ENCODE peak calls at places on chromosomes 5 and 9, in eight cellular contexts. L, G, O, Y, J, T, E and W are unnamed samples.

GRCh38 chr9:34891386-34891785 is 66.7 kb upstream of the PHF24 start:
- DNase-seq in L (no peak), G (peak; percentile 5), O (no peak), Y (no peak), J (no peak), T (no peak), E (no peak), W (peak; percentile 23)

GRCh38 chr5:165410476-165410875 is 1905.1 kb downstream of the MAT2B start:
- DNase-seq in L (no peak), G (no peak), O (no peak), Y (no peak), J (no peak), T (peak; percentile 11), E (no peak), W (no peak)

GRCh38 chr5:78628260-78629024 is 20.1 kb downstream of the LHFPL2 start:
- DNase-seq in L (no peak), G (no peak), O (no peak), Y (peak; percentile 28), J (no peak), T (no peak), E (no peak), W (no peak)

GRCh38 chr5:96537386-96537785 is 104.3 kb upstream of the PCSK1 start:
- DNase-seq in L (peak; percentile 79), G (peak; percentile 85), O (peak; percentile 7), Y (peak; percentile 79), J (no peak), T (peak; percentile 76), E (no peak), W (peak; percentile 92)

GRCh38 chr9:36864491-36865410 is 169.3 kb downstream of the PAX5 start:
- DNase-seq in L (no peak), G (no peak), O (no peak), Y (no peak), J (no peak), T (no peak), E (no peak), W (no peak)

GRCh38 chr5:15252331-15252730 is 247.6 kb upstream of the FBXL7 start:
- DNase-seq in L (no peak), G (peak; percentile 7), O (no peak), Y (no peak), J (no peak), T (no peak), E (no peak), W (no peak)

GRCh38 chr9:111231801-111232580 is 98.0 kb downstream of the OR2K2 start:
- DNase-seq in L (no peak), G (no peak), O (no peak), Y (no peak), J (no peak), T (no peak), E (no peak), W (no peak)

GRCh38 chr5:56286015-56286992 is 53.2 kb upstream of the ANKRD55 start:
- DNase-seq in L (no peak), G (no peak), O (no peak), Y (no peak), J (no peak), T (no peak), E (no peak), W (no peak)

GRCh38 chr5:145825751-145826180 is 9.4 kb downstream of the PRELID2 start:
- DNase-seq in L (no peak), G (peak; percentile 56), O (no peak), Y (peak; percentile 44), J (peak; percentile 31), T (no peak), E (no peak), W (peak; percentile 71)

GRCh38 chr9:123445981-123446610 is 90.1 kb downstream of the CRB2 start:
- DNase-seq in L (peak; percentile 16), G (peak; percentile 7), O (no peak), Y (peak; percentile 98), J (no peak), T (peak; percentile 35), E (no peak), W (no peak)

GRCh38 chr5:32538031-32538547 is 47.3 kb upstream of the SUB1 start:
- DNase-seq in L (no peak), G (no peak), O (no peak), Y (no peak), J (no peak), T (no peak), E (peak; percentile 15), W (no peak)

GRCh38 chr5:58085800-58086199 is 374.1 kb downstream of the PLK2 start:
- DNase-seq in L (peak; percentile 9), G (peak; percentile 49), O (no peak), Y (peak; percentile 78), J (peak; percentile 62), T (peak; percentile 25), E (no peak), W (peak; percentile 44)